ENCODE peak calls at places on chromosomes 12 and 14, in eight cellular contexts. A, V, N, Q, I, W, G and U are unnamed samples.

GRCh38 chr12:52215587-52216031 is 17.4 kb upstream of the KRT7 start:
- DNase-seq in Q (no peak), A (no peak), W (no peak), G (no peak), I (no peak), V (peak; percentile 83), N (no peak), U (peak; percentile 67)

GRCh38 chr12:53719649-53720048 is 7.6 kb downstream of the CALCOCO1 start:
- DNase-seq in W (no peak), I (no peak), Q (no peak), V (no peak), G (no peak), N (no peak), A (no peak), U (no peak)

GRCh38 chr12:121128908-121129704 is 3.6 kb upstream of the P2RX7 start:
- DNase-seq in A (peak; percentile 67), G (peak; percentile 83), Q (no peak), V (peak; percentile 36), N (peak; percentile 7), I (no peak), W (peak; percentile 88), U (peak; percentile 61)

GRCh38 chr12:85979641-85980040 is 105.5 kb downstream of the NTS start:
- DNase-seq in A (no peak), N (no peak), W (no peak), V (no peak), Q (no peak), I (no peak), G (no peak), U (no peak)

GRCh38 chr12:79552186-79552585 is 138.6 kb downstream of the PAWR start:
- DNase-seq in V (no peak), G (no peak), I (no peak), W (no peak), Q (no peak), N (no peak), A (no peak), U (no peak)

GRCh38 chr14:59107819-59108218 is 80.6 kb upstream of the DAAM1 start:
- DNase-seq in G (no peak), W (no peak), Q (no peak), V (no peak), N (no peak), A (no peak), I (no peak), U (no peak)

GRCh38 chr12:38144049-38144448 is 172.5 kb upstream of the ALG10B start:
- DNase-seq in Q (no peak), I (no peak), W (no peak), N (no peak), G (no peak), V (no peak), A (no peak), U (no peak)

GRCh38 chr12:71710276-71711125 is 24.6 kb downstream of the TMEM19 start:
- DNase-seq in I (no peak), N (peak; percentile 76), Q (peak; percentile 50), A (peak; percentile 83), V (peak; percentile 66), G (no peak), W (no peak), U (no peak)

GRCh38 chr12:76713130-76713529 is 50.8 kb upstream of the ZDHHC17 start:
- DNase-seq in V (no peak), W (no peak), G (no peak), Q (no peak), N (no peak), I (no peak), A (no peak), U (no peak)

GRCh38 chr12:124636138-124636968 is 68.9 kb upstream of the NCOR2 start:
- DNase-seq in Q (no peak), G (peak; percentile 55), A (peak; percentile 24), V (peak; percentile 65), N (peak; percentile 62), W (peak; percentile 46), I (no peak), U (no peak)

GRCh38 chr14:75711796-75712211 is 50.8 kb downstream of the TTLL5 start:
- DNase-seq in G (no peak), V (peak; percentile 85), N (peak; percentile 67), Q (peak; percentile 34), A (peak; percentile 88), W (no peak), I (peak; percentile 42), U (peak; percentile 3)